ENCODE peak calls at places on chromosomes 13 and 19, in five cellular contexts. One of them, this sample, is unnamed.

GRCh38 chr13:33639640-33640080 is 178.3 kb upstream of the RFC3 start:
- DNase-seq in heart right ventricle: no peak
- DNase-seq in CD8-positive, alpha-beta T cell: no peak
- DNase-seq in foreskin fibroblast: no peak
- DNase-seq in endodermal cell: no peak
- DNase-seq in this sample: no peak

GRCh38 chr19:662207-662961 is 630 bp downstream of the RNF126 start:
- DNase-seq in CD8-positive, alpha-beta T cell: peak; percentile 63
- DNase-seq in endodermal cell: peak; percentile 74
- DNase-seq in foreskin fibroblast: peak; percentile 62
- DNase-seq in heart right ventricle: no peak
- DNase-seq in this sample: peak; percentile 65

GRCh38 chr13:100514788-100515409 is 73.7 kb downstream of the GGACT start:
- DNase-seq in CD8-positive, alpha-beta T cell: peak; percentile 66
- DNase-seq in heart right ventricle: peak; percentile 76
- DNase-seq in foreskin fibroblast: peak; percentile 92
- DNase-seq in endodermal cell: peak; percentile 93
- DNase-seq in this sample: peak; percentile 41

GRCh38 chr19:6464070-6464873 is at the start of gene CRB3:
- DNase-seq in endodermal cell: peak; percentile 99
- DNase-seq in CD8-positive, alpha-beta T cell: peak; percentile 28
- DNase-seq in heart right ventricle: no peak
- DNase-seq in foreskin fibroblast: no peak
- DNase-seq in this sample: no peak

GRCh38 chr13:29434217-29434940 is 161.1 kb downstream of the SLC7A1 start:
- DNase-seq in foreskin fibroblast: no peak
- DNase-seq in endodermal cell: no peak
- DNase-seq in CD8-positive, alpha-beta T cell: no peak
- DNase-seq in heart right ventricle: no peak
- DNase-seq in this sample: no peak

GRCh38 chr13:27117947-27118346 is 53.7 kb downstream of the USP12 start:
- DNase-seq in heart right ventricle: no peak
- DNase-seq in foreskin fibroblast: no peak
- DNase-seq in CD8-positive, alpha-beta T cell: no peak
- DNase-seq in endodermal cell: no peak
- DNase-seq in this sample: no peak

GRCh38 chr19:3046621-3047306 is 15.5 kb downstream of the TLE5 start:
- DNase-seq in heart right ventricle: peak; percentile 47
- DNase-seq in CD8-positive, alpha-beta T cell: no peak
- DNase-seq in foreskin fibroblast: no peak
- DNase-seq in endodermal cell: peak; percentile 91
- DNase-seq in this sample: no peak

GRCh38 chr13:40520916-40521315 is 145.5 kb downstream of the FOXO1 start:
- DNase-seq in foreskin fibroblast: no peak
- DNase-seq in CD8-positive, alpha-beta T cell: no peak
- DNase-seq in endodermal cell: no peak
- DNase-seq in heart right ventricle: no peak
- DNase-seq in this sample: no peak

GRCh38 chr19:48496959-48497727 is 14.5 kb downstream of the LMTK3 start:
- DNase-seq in heart right ventricle: no peak
- DNase-seq in foreskin fibroblast: no peak
- DNase-seq in CD8-positive, alpha-beta T cell: no peak
- DNase-seq in endodermal cell: peak; percentile 44
- DNase-seq in this sample: no peak

GRCh38 chr13:26971990-26972888 is 199.4 kb downstream of the USP12 start:
- DNase-seq in foreskin fibroblast: peak; percentile 42
- DNase-seq in CD8-positive, alpha-beta T cell: no peak
- DNase-seq in heart right ventricle: no peak
- DNase-seq in endodermal cell: peak; percentile 90
- DNase-seq in this sample: no peak

GRCh38 chr19:45346449-45346848 is 5.9 kb downstream of the KLC3 start:
- DNase-seq in CD8-positive, alpha-beta T cell: no peak
- DNase-seq in foreskin fibroblast: peak; percentile 39
- DNase-seq in endodermal cell: peak; percentile 83
- DNase-seq in heart right ventricle: no peak
- DNase-seq in this sample: no peak

GRCh38 chr19:58279042-58279924 is 528 bp downstream of the ZNF8 start:
- DNase-seq in endodermal cell: peak; percentile 89
- DNase-seq in CD8-positive, alpha-beta T cell: peak; percentile 25
- DNase-seq in heart right ventricle: peak; percentile 82
- DNase-seq in foreskin fibroblast: peak; percentile 82
- DNase-seq in this sample: peak; percentile 32

GRCh38 chr19:14434543-14435319 is 1.6 kb downstream of the PKN1 start:
- DNase-seq in foreskin fibroblast: peak; percentile 89
- DNase-seq in heart right ventricle: peak; percentile 65
- DNase-seq in endodermal cell: no peak
- DNase-seq in CD8-positive, alpha-beta T cell: no peak
- DNase-seq in this sample: no peak

GRCh38 chr13:85068231-85068630 is 731.0 kb downstream of the SLITRK6 start:
- DNase-seq in CD8-positive, alpha-beta T cell: no peak
- DNase-seq in foreskin fibroblast: no peak
- DNase-seq in heart right ventricle: no peak
- DNase-seq in endodermal cell: no peak
- DNase-seq in this sample: no peak

GRCh38 chr13:113916330-113916815 is 52.5 kb upstream of the GAS6 start:
- DNase-seq in heart right ventricle: no peak
- DNase-seq in foreskin fibroblast: peak; percentile 82
- DNase-seq in endodermal cell: no peak
- DNase-seq in CD8-positive, alpha-beta T cell: no peak
- DNase-seq in this sample: no peak

GRCh38 chr19:6668696-6669095 is 1.3 kb downstream of the TNFSF14 start:
- DNase-seq in heart right ventricle: no peak
- DNase-seq in endodermal cell: no peak
- DNase-seq in foreskin fibroblast: no peak
- DNase-seq in CD8-positive, alpha-beta T cell: no peak
- DNase-seq in this sample: peak; percentile 21

GRCh38 chr13:32731576-32731975 is 145.3 kb downstream of the PDS5B start:
- DNase-seq in heart right ventricle: no peak
- DNase-seq in CD8-positive, alpha-beta T cell: no peak
- DNase-seq in foreskin fibroblast: peak; percentile 40
- DNase-seq in endodermal cell: no peak
- DNase-seq in this sample: no peak

GRCh38 chr19:39223703-39224279 is 19.7 kb upstream of the SYCN start:
- DNase-seq in heart right ventricle: no peak
- DNase-seq in endodermal cell: peak; percentile 87
- DNase-seq in foreskin fibroblast: peak; percentile 51
- DNase-seq in CD8-positive, alpha-beta T cell: no peak
- DNase-seq in this sample: no peak

GRCh38 chr13:95382411-95382810 is 81.2 kb upstream of the ABCC4 start:
- DNase-seq in endodermal cell: no peak
- DNase-seq in foreskin fibroblast: peak; percentile 16
- DNase-seq in heart right ventricle: no peak
- DNase-seq in CD8-positive, alpha-beta T cell: no peak
- DNase-seq in this sample: no peak

GRCh38 chr19:18789883-18790565 is 1.1 kb downstream of the COMP start:
- DNase-seq in CD8-positive, alpha-beta T cell: no peak
- DNase-seq in endodermal cell: peak; percentile 89
- DNase-seq in heart right ventricle: no peak
- DNase-seq in foreskin fibroblast: peak; percentile 57
- DNase-seq in this sample: no peak

GRCh38 chr19:3979289-3979673 is 6.0 kb downstream of the EEF2 start:
- DNase-seq in CD8-positive, alpha-beta T cell: no peak
- DNase-seq in foreskin fibroblast: no peak
- DNase-seq in endodermal cell: no peak
- DNase-seq in heart right ventricle: no peak
- DNase-seq in this sample: no peak

GRCh38 chr13:46479691-46480090 is 73.3 kb upstream of the LRCH1 start:
- DNase-seq in heart right ventricle: no peak
- DNase-seq in CD8-positive, alpha-beta T cell: no peak
- DNase-seq in endodermal cell: no peak
- DNase-seq in foreskin fibroblast: no peak
- DNase-seq in this sample: no peak

GRCh38 chr19:45117666-45118065 is 24.7 kb downstream of the PPP1R37 start:
- DNase-seq in heart right ventricle: no peak
- DNase-seq in CD8-positive, alpha-beta T cell: no peak
- DNase-seq in endodermal cell: no peak
- DNase-seq in foreskin fibroblast: no peak
- DNase-seq in this sample: no peak

GRCh38 chr13:33862006-33862405 is 44.1 kb downstream of the RFC3 start:
- DNase-seq in CD8-positive, alpha-beta T cell: no peak
- DNase-seq in endodermal cell: no peak
- DNase-seq in foreskin fibroblast: no peak
- DNase-seq in heart right ventricle: no peak
- DNase-seq in this sample: no peak

GRCh38 chr19:34959021-34959420 is 5.0 kb downstream of the ZNF792 start:
- DNase-seq in heart right ventricle: no peak
- DNase-seq in CD8-positive, alpha-beta T cell: no peak
- DNase-seq in endodermal cell: no peak
- DNase-seq in foreskin fibroblast: no peak
- DNase-seq in this sample: no peak

GRCh38 chr19:35484637-35485036 is 5.6 kb downstream of the KRTDAP start:
- DNase-seq in foreskin fibroblast: no peak
- DNase-seq in heart right ventricle: no peak
- DNase-seq in endodermal cell: no peak
- DNase-seq in CD8-positive, alpha-beta T cell: no peak
- DNase-seq in this sample: no peak

GRCh38 chr19:4338441-4339350 is at the start of gene STAP2:
- DNase-seq in CD8-positive, alpha-beta T cell: no peak
- DNase-seq in endodermal cell: peak; percentile 80
- DNase-seq in heart right ventricle: no peak
- DNase-seq in foreskin fibroblast: peak; percentile 21
- DNase-seq in this sample: no peak

GRCh38 chr19:10520652-10521318 is 3.5 kb upstream of the S1PR5 start:
- DNase-seq in CD8-positive, alpha-beta T cell: no peak
- DNase-seq in endodermal cell: no peak
- DNase-seq in heart right ventricle: no peak
- DNase-seq in foreskin fibroblast: no peak
- DNase-seq in this sample: no peak

GRCh38 chr19:39193785-39194184 is 3.0 kb upstream of the NCCRP1 start:
- DNase-seq in foreskin fibroblast: no peak
- DNase-seq in heart right ventricle: no peak
- DNase-seq in CD8-positive, alpha-beta T cell: no peak
- DNase-seq in endodermal cell: no peak
- DNase-seq in this sample: no peak

GRCh38 chr13:46622013-46622917 is 69.3 kb downstream of the LRCH1 start:
- DNase-seq in CD8-positive, alpha-beta T cell: no peak
- DNase-seq in endodermal cell: no peak
- DNase-seq in heart right ventricle: no peak
- DNase-seq in foreskin fibroblast: no peak
- DNase-seq in this sample: no peak

GRCh38 chr13:113506871-113507388 is 16.4 kb upstream of the DCUN1D2 start:
- DNase-seq in CD8-positive, alpha-beta T cell: no peak
- DNase-seq in endodermal cell: no peak
- DNase-seq in heart right ventricle: no peak
- DNase-seq in foreskin fibroblast: no peak
- DNase-seq in this sample: no peak

GRCh38 chr13:85693889-85694511 is 105.2 kb downstream of the SLITRK6 start:
- DNase-seq in heart right ventricle: no peak
- DNase-seq in endodermal cell: peak; percentile 52
- DNase-seq in CD8-positive, alpha-beta T cell: no peak
- DNase-seq in foreskin fibroblast: peak; percentile 25
- DNase-seq in this sample: no peak

GRCh38 chr13:51246411-51247298 is 24.5 kb downstream of the FAM124A start:
- DNase-seq in foreskin fibroblast: no peak
- DNase-seq in endodermal cell: peak; percentile 48
- DNase-seq in heart right ventricle: peak; percentile 66
- DNase-seq in CD8-positive, alpha-beta T cell: no peak
- DNase-seq in this sample: no peak

GRCh38 chr13:99439048-99439447 is 62.2 kb upstream of the TM9SF2 start:
- DNase-seq in endodermal cell: no peak
- DNase-seq in foreskin fibroblast: no peak
- DNase-seq in CD8-positive, alpha-beta T cell: no peak
- DNase-seq in heart right ventricle: no peak
- DNase-seq in this sample: no peak

DNA sequence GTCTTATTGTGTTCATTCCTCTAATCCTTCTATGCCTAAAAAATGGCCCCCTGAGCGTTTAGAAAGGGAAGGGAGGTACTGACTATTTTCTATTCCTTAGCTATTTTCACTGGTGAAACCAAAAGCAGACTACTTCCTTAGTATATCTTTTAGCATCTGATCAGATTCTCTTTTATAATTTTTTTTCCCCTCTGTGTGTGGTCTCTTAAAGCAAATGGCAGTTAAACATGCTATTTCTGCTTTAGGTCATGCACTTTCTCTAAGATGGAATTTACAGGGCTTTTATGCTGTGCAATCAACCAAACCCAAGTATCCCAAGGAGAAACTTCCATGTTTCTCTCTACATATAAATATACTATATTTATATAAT is 10.0 kb upstream of the ITM2B start:
- DNase-seq in heart right ventricle: no peak
- DNase-seq in endodermal cell: no peak
- DNase-seq in CD8-positive, alpha-beta T cell: no peak
- DNase-seq in foreskin fibroblast: no peak
- DNase-seq in this sample: no peak
- H3K4me3 ChIP-seq in heart right ventricle: no peak overlapping the region
- H3K4me3 ChIP-seq in endodermal cell: no peak overlapping the region
- H3K4me3 ChIP-seq in CD8-positive, alpha-beta T cell: peak overlapping the region; percentile 42
- H3K4me3 ChIP-seq in foreskin fibroblast: no peak overlapping the region
- H3K4me3 ChIP-seq in this sample: peak overlapping the region; percentile 23

GRCh38 chr19:55486043-55486970 is 1.3 kb downstream of the NAT14 start:
- DNase-seq in heart right ventricle: no peak
- DNase-seq in foreskin fibroblast: no peak
- DNase-seq in CD8-positive, alpha-beta T cell: no peak
- DNase-seq in endodermal cell: peak; percentile 74
- DNase-seq in this sample: no peak
- H3K4me3 ChIP-seq in heart right ventricle: no peak overlapping the region
- H3K4me3 ChIP-seq in foreskin fibroblast: peak overlapping the region; percentile 42
- H3K4me3 ChIP-seq in CD8-positive, alpha-beta T cell: no peak overlapping the region
- H3K4me3 ChIP-seq in endodermal cell: peak overlapping the region; percentile 85
- H3K4me3 ChIP-seq in this sample: no peak overlapping the region

GRCh38 chr19:50695251-50696064 is 24.1 kb downstream of the SHANK1 start:
- DNase-seq in heart right ventricle: no peak
- DNase-seq in foreskin fibroblast: peak; percentile 40
- DNase-seq in endodermal cell: peak; percentile 80
- DNase-seq in CD8-positive, alpha-beta T cell: no peak
- DNase-seq in this sample: no peak
- H3K4me3 ChIP-seq in heart right ventricle: no peak overlapping the region
- H3K4me3 ChIP-seq in foreskin fibroblast: no peak overlapping the region
- H3K4me3 ChIP-seq in endodermal cell: no peak overlapping the region
- H3K4me3 ChIP-seq in CD8-positive, alpha-beta T cell: no peak overlapping the region
- H3K4me3 ChIP-seq in this sample: no peak overlapping the region

GRCh38 chr13:52850396-52851152 is 2.1 kb upstream of the PCDH8 start:
- DNase-seq in endodermal cell: peak; percentile 97
- DNase-seq in foreskin fibroblast: peak; percentile 68
- DNase-seq in CD8-positive, alpha-beta T cell: no peak
- DNase-seq in heart right ventricle: peak; percentile 74
- DNase-seq in this sample: no peak
- H3K4me3 ChIP-seq in endodermal cell: peak overlapping the region; percentile 85
- H3K4me3 ChIP-seq in foreskin fibroblast: peak overlapping the region; percentile 55
- H3K4me3 ChIP-seq in CD8-positive, alpha-beta T cell: peak overlapping the region; percentile 29
- H3K4me3 ChIP-seq in heart right ventricle: peak overlapping the region; percentile 28
- H3K4me3 ChIP-seq in this sample: peak overlapping the region; percentile 48

DNA sequence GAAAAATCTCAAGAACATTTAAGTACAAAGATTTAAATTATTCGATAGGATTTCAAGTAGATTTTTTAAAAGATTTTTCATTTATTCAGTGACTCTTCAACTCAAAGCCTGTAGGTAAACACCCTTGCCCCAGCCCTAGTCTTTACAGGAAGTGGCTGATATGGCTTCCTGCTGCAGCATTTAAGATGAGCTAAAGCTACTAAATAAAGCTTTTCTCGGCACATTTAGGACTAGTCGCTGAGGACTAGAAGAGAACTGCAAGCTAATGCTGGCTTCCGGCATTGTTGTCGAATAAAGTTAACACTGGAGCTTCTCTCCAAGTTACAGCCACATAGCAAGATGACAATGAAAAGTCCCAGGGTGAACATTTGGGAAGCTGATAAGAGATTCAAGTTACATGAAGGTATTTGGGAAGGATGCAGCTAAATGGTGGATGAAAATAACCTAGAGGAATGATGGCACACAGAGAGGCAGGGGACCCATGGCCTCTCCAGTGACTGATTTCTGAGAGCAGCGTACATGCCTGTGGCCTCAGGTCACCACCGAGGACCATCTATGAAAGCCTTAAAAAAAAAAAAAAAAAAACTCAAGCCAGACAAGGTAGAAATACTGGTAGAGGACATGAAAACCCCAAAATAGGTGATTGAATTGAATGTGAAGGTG is 155.6 kb downstream of the DCT start:
- DNase-seq in CD8-positive, alpha-beta T cell: peak; percentile 13
- DNase-seq in foreskin fibroblast: no peak
- DNase-seq in endodermal cell: no peak
- DNase-seq in heart right ventricle: no peak
- DNase-seq in this sample: no peak
- H3K4me3 ChIP-seq in CD8-positive, alpha-beta T cell: peak overlapping the region; percentile 16
- H3K4me3 ChIP-seq in foreskin fibroblast: no peak overlapping the region
- H3K4me3 ChIP-seq in endodermal cell: peak overlapping the region; percentile 65
- H3K4me3 ChIP-seq in heart right ventricle: no peak overlapping the region
- H3K4me3 ChIP-seq in this sample: no peak overlapping the region